ENCODE peak calls at places on chromosomes 4 and X, in five cellular contexts. Q is neuronal stem cell, S is trophoblast cell, C is H1, J is H9. P is an unnamed sample.

GRCh38 chr4:182876427-182876826 is 40.8 kb downstream of the DCTD start:
- DNase-seq in J (no peak), Q (no peak), S (no peak), C (no peak), P (no peak)

GRCh38 chr4:159400782-159401712 is 298.2 kb downstream of the RAPGEF2 start:
- DNase-seq in Q (no peak), J (no peak), S (no peak), C (no peak), P (peak; percentile 83)

GRCh38 chrX:13092455-13092941 is 48.1 kb upstream of the FAM9C start:
- DNase-seq in C (no peak), Q (no peak), J (no peak), S (peak; percentile 47), P (no peak)

GRCh38 chr4:185597532-185598188 is 62.4 kb upstream of the PDLIM3 start:
- DNase-seq in S (peak; percentile 59), J (peak; percentile 73), Q (peak; percentile 67), C (no peak), P (peak; percentile 84)

GRCh38 chrX:64975989-64976672 is at the start of gene ZC4H2:
- DNase-seq in Q (peak; percentile 69), J (peak; percentile 81), S (peak; percentile 5), C (peak; percentile 31), P (peak; percentile 83)

GRCh38 chrX:126900937-126901336 is 81.4 kb downstream of the PRR32 start:
- DNase-seq in Q (no peak), S (no peak), J (no peak), C (no peak), P (no peak)

GRCh38 chrX:53260836-53261235 is 20.5 kb downstream of the IQSEC2 start:
- DNase-seq in C (no peak), J (no peak), Q (no peak), S (no peak), P (no peak)

GRCh38 chr4:99655315-99656081 is 2.1 kb downstream of the C4orf54 start:
- DNase-seq in J (no peak), C (no peak), S (peak; percentile 2), Q (no peak), P (peak; percentile 8)

GRCh38 chr4:144363890-144364289 is 223.4 kb upstream of the GYPA start:
- DNase-seq in Q (no peak), J (no peak), C (no peak), S (no peak), P (no peak)

GRCh38 chrX:74449322-74449936 is 28.1 kb downstream of the SLC16A2 start:
- DNase-seq in S (no peak), Q (no peak), C (no peak), J (no peak), P (no peak)

GRCh38 chr4:47852121-47852520 is 14.3 kb upstream of the CORIN start:
- DNase-seq in S (no peak), J (no peak), Q (no peak), C (no peak), P (peak; percentile 44)

GRCh38 chr4:105236917-105237311 is 90.2 kb downstream of the TET2 start:
- DNase-seq in Q (no peak), J (no peak), C (no peak), S (no peak), P (no peak)

GRCh38 chr4:34200535-34200934 is 2043.8 kb downstream of the ARAP2 start:
- DNase-seq in Q (no peak), J (no peak), S (no peak), C (no peak), P (no peak)

DNA sequence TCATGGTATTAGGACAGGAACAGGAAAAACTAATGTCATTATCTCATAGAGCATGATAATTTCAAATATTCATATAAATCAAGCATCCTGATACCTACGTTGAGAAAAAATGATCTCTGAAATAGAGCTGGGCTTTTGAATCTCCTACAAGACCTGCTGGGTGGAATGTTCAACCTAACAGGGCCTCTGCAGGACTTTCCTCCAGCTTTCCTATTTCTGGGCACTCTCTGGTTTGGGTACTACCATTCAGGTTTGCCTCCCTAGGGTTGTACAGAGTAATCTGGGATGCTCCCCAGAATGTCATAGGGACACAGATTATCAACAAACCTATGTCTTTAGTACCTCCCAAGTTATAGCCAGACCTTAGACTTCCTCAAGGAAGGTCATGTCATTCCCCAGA is 108.9 kb downstream of the CDS1 start:
- DNase-seq in C (no peak), Q (no peak), J (no peak), S (no peak), P (peak; percentile 17)
- H3K27ac ChIP-seq in C (no peak overlapping the region), Q (no peak overlapping the region), J (no peak overlapping the region), S (peak overlapping the region; percentile 73), P (peak overlapping the region; percentile 87)

DNA sequence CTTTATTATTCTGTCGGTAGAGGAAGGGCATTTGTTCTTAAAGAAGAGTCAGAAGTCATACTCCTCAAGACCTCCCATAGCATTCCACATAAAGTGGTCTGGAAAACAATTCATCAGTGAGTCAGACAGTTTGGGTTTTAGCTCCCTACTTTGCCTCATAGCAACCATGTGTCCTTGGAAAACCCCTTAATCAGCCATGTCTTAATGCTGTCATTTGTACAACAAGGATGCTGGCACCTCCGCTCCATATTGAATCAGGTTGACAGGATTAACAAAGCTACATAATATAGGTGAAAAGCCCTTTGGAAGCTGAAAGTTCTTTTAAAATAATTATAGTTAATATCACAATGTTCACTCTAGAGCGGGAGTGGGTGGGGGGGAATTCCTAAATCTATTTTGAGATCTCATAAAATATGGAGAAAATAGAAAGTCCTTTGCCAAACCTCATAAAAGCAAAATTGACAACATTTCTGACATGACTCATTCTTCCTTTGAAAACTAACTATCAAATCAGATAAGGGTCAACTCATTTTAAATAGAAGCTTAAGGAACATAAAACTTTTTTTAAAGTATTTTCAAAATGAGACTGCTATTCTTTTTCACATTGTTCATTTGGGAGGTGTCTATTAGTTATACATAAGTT is 37.3 kb upstream of the GUCY1A1 start:
- DNase-seq in C (no peak), S (peak; percentile 12), J (no peak), Q (no peak), P (peak; percentile 87)
- H4K91ac ChIP-seq in C (no peak overlapping the region), S (no peak overlapping the region), J (no peak overlapping the region), Q (no peak overlapping the region), P (no peak overlapping the region)

GRCh38 chr4:2830632-2831610 is 12.7 kb upstream of the ADD1 start:
- DNase-seq in S (no peak), C (no peak), Q (no peak), J (no peak), P (no peak)

GRCh38 chr4:2831611-2832308 is 11.9 kb upstream of the ADD1 start:
- DNase-seq in Q (no peak), S (no peak), C (no peak), J (no peak), P (no peak)

GRCh38 chr4:2833671-2834000 is 10.0 kb upstream of the ADD1 start:
- DNase-seq in Q (no peak), C (no peak), J (peak; percentile 21), S (no peak), P (no peak)

GRCh38 chr4:2832981-2833670 is 10.5 kb upstream of the ADD1 start:
- DNase-seq in Q (no peak), C (no peak), J (no peak), S (no peak), P (no peak)

GRCh38 chr4:2832309-2832980 is 11.2 kb upstream of the ADD1 start:
- DNase-seq in Q (no peak), C (no peak), S (no peak), J (no peak), P (no peak)
- H2BK12ac ChIP-seq in Q (no peak overlapping the region), C (no peak overlapping the region), S (no peak overlapping the region), J (no peak overlapping the region), P (no peak overlapping the region)

GRCh38 chr4:68360570-68360969 is 10.7 kb upstream of the YTHDC1 start:
- DNase-seq in S (no peak), J (no peak), Q (no peak), C (no peak), P (no peak)
- H3K27ac ChIP-seq in S (peak overlapping the region; percentile 69), J (no peak overlapping the region), Q (no peak overlapping the region), C (no peak overlapping the region), P (peak overlapping the region; percentile 45)

GRCh38 chrX:113059714-113060113 is 219.1 kb upstream of the AMOT start:
- DNase-seq in C (no peak), S (no peak), J (no peak), Q (no peak), P (peak; percentile 2)
- H4K91ac ChIP-seq in C (no peak overlapping the region), S (no peak overlapping the region), J (no peak overlapping the region), Q (no peak overlapping the region), P (no peak overlapping the region)

DNA sequence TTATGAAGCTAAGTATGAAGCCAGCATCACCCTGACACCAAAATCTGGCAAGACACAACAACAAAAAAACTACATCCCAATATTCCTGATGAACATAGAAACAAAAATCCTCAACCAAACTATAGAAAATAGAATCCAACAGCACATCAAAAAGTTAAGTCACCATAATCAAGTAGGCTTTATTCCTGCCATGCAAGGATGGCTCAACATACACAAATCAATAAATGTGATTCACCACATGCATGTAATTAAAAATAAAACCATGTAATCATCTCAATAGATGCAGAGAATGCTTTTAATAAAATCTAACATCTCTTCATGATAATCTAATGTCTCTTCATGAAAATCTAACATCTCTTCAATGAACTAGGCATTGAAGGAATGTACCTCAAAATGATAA is 249.4 kb upstream of the GK2 start:
- DNase-seq in J (no peak), C (no peak), Q (no peak), S (no peak), P (no peak)
- H2BK12ac ChIP-seq in J (no peak overlapping the region), C (no peak overlapping the region), Q (no peak overlapping the region), S (no peak overlapping the region), P (no peak overlapping the region)

DNA sequence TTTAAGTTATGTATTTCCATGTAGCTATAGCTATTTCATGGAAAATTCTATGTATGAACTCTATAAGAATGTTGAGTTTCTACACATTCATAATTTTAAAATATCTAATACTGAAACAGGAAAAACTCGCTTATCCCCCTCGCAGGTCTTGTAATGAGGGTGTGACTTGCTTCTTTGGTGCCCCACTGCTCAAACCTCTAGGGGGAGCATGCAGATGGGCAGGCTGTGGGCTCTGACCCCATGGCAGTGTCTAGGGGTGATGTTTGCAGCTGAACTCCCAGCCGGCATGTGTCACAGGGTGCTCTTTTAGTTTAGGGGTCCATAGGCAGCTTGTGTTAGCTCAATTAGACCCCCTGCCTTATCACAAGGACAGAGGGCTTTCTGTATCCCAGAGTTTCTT is 1825.7 kb upstream of the ADGRL3 start:
- DNase-seq in Q (no peak), C (no peak), S (no peak), J (no peak), P (no peak)
- H3K27ac ChIP-seq in Q (no peak overlapping the region), C (no peak overlapping the region), S (no peak overlapping the region), J (no peak overlapping the region), P (no peak overlapping the region)

DNA sequence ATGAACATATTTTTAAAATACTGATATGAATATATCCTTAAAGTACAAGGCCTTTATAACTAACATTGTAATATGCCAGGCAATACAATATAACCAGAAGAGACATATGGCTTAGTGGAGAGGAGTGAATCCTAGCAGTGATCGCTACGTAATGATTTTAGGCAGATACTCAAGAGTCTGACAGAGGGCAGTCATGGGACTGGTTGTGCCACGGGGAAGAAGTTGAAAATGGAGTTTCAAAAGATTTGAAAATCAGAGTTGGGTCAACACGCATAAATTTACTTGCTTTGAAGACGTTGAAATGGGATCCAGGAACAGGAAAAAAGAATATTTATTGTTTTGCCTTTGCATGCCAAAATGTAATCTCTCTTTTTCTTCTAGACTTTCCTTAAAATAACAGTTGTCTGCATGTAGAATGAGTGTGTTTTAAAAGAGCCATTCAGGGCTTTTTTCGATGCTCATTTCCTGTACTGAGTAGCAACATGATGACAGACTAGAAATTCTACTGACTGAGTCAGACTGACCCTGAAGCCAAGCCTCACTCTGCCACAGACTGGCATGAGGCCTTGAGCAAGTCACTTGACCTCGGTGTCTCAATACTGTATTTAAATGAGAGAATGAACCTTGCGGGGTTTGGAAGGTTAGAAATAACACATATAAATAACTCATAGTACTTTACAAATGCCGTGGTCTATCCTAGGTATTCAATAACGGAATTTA is 8.1 kb upstream of the SMS start:
- DNase-seq in S (peak; percentile 54), C (no peak), Q (no peak), J (no peak), P (peak; percentile 93)
- H4K91ac ChIP-seq in S (no peak overlapping the region), C (no peak overlapping the region), Q (no peak overlapping the region), J (no peak overlapping the region), P (no peak overlapping the region)